ENCODE peak calls at places on chromosomes 11 and 22, in eight cellular contexts. T is lower lobe of right lung; H is ovary; G is heart left ventricle; Y is psoas muscle; X is SK-N-SH; L is CD4-positive, alpha-beta T cell; B is dorsolateral prefrontal cortex. E is an unnamed sample.

GRCh38 chr11:94792453-94792852 is 24.3 kb downstream of the AMOTL1 start:
- DNase-seq in T (no peak), L (no peak), X (no peak), H (no peak), Y (no peak), G (no peak), B (no peak), E (no peak)

GRCh38 chr11:92845390-92846185 is 123.9 kb upstream of the MTNR1B start:
- DNase-seq in X (peak), G (no peak), T (no peak), B (no peak), H (no peak), L (no peak), Y (no peak), E (no peak)

GRCh38 chr22:19641254-19641982 is 72.9 kb upstream of the SEPTIN5 start:
- DNase-seq in H (no peak), B (no peak), L (no peak), G (no peak), X (peak), Y (no peak), T (no peak), E (peak)

GRCh38 chr11:123187670-123188507 is 7.2 kb downstream of the CLMP start:
- DNase-seq in H (no peak), L (no peak), T (no peak), Y (no peak), G (no peak), X (no peak), B (peak), E (no peak)

GRCh38 chr11:78576549-78577097 is 2.0 kb upstream of the NARS2 start:
- DNase-seq in L (no peak), G (no peak), Y (no peak), X (no peak), B (no peak), H (no peak), T (no peak), E (no peak)

GRCh38 chr22:36862251-36863242 is 1.7 kb downstream of the NCF4 start:
- DNase-seq in X (no peak), G (peak), B (no peak), H (no peak), T (peak), Y (no peak), L (no peak), E (peak)

GRCh38 chr11:63609536-63609935 is 4.7 kb downstream of the PLAAT3 start:
- DNase-seq in T (no peak), L (no peak), B (no peak), Y (no peak), G (peak), H (no peak), X (peak), E (peak)

GRCh38 chr11:112925516-112926310 is 35.5 kb upstream of the NCAM1 start:
- DNase-seq in X (no peak), B (no peak), H (no peak), L (no peak), Y (no peak), T (no peak), G (no peak), E (no peak)

GRCh38 chr11:14539867-14540475 is 19.8 kb upstream of the PSMA1 start:
- DNase-seq in Y (no peak), H (no peak), B (peak), G (no peak), T (no peak), X (no peak), L (no peak), E (no peak)

GRCh38 chr11:36793542-36793926 is 195.5 kb upstream of the RAG2 start:
- DNase-seq in H (peak), X (peak), L (no peak), T (no peak), Y (no peak), G (no peak), B (no peak), E (no peak)

DNA sequence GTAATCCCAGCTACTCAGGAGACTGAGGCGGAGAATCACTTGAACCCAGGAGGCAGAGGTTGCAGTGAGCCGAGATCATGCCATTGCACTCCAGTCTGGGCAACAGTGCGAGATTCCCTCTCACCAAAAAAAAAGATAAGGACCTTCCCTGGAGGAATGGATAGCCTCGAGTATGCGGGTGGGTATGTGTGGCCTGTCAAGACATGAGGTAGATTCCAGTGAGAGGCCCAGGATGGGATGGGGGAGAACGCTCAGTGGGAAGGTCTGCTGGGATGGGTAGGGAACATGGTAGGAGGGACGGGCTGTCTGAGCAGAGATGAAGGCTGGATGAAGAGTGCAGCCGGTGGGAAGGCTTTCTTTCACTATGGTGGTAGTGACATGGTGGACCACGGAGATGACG is 39.0 kb upstream of the YWHAH start:
- DNase-seq in H (no peak), G (no peak), Y (no peak), T (no peak), L (no peak), X (no peak), B (no peak), E (no peak)
- TF ChIP-seq CTCF in H (no peak), G (no peak), Y (no peak), T (no peak), L (no peak), X (no peak), B (no peak), E (no peak)

DNA sequence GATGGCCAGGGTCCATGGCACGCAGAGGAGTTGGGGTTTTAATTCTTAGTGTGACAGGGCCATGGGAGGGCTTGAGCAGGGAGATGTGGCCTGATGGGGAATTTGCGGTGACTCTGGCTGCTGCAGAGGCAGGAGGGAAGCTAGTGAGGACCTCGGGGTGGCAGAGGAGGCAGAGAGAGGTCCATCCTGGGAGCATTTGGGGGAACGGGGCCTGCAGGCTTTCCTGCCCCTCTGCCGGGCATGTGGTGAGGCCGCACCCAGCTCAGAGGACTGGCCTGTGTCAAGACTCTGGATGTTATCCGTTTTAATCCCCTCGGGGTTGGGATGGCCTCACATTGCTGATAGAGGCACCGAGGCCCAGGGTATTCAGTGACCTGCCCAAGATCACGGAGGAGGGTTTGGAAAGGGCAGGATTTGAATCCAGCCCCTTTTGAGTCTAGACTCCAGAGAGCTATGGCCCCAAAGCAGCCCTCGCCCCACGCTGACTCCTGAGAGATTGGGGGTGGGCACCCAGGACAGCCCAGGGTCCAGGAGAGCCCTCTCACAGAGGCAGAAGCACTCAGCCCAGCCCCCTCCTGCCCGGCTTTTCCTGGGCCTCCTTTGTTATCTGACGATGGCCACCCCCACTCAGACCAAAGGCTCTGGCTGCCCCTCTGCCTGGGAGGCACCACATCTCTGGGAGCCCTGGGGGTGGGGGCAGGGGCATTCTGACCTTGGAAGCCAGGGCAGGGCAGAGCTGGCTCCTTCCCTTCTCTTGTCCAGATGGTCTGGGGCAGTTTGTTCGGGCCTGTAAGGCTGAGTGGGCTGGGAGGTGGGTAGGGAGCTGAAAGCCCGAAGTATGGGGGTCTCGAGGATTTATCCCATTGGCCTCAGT is 13.9 kb downstream of the MGAT3 start:
- DNase-seq in T (no peak), L (no peak), G (no peak), B (no peak), Y (no peak), H (no peak), X (peak), E (no peak)
- H3K27ac ChIP-seq in T (peak), L (no peak), G (peak), B (peak), Y (peak), H (no peak), X (no peak), E (no peak)

GRCh38 chr11:107606122-107606521 is 15.2 kb downstream of the ELMOD1 start:
- DNase-seq in Y (no peak), G (no peak), B (no peak), H (no peak), X (peak), L (no peak), T (no peak), E (no peak)
- TF ChIP-seq CTCF in Y (no peak), G (no peak), B (no peak), H (no peak), X (no peak), L (no peak), T (no peak), E (no peak)

GRCh38 chr22:17952273-17952801 is 72.0 kb downstream of the MICAL3 start:
- DNase-seq in H (no peak), L (no peak), T (no peak), B (peak), G (no peak), Y (no peak), X (no peak), E (no peak)
- H3K27ac ChIP-seq in H (no peak), L (no peak), T (no peak), B (no peak), G (no peak), Y (no peak), X (no peak), E (no peak)

GRCh38 chr11:132035228-132035627 is 664.8 kb downstream of the NTM start:
- DNase-seq in T (no peak), G (no peak), X (no peak), Y (no peak), L (no peak), B (no peak), H (no peak), E (no peak)
- TF ChIP-seq CTCF in T (no peak), G (no peak), X (no peak), Y (no peak), L (no peak), B (no peak), H (no peak), E (no peak)

GRCh38 chr22:42719133-42719532 is 1.5 kb downstream of the A4GALT start:
- DNase-seq in X (no peak), H (no peak), L (no peak), B (no peak), Y (no peak), G (no peak), T (no peak), E (no peak)
- H3K27ac ChIP-seq in X (no peak), H (no peak), L (no peak), B (no peak), Y (peak), G (peak), T (peak), E (peak)

GRCh38 chr11:12235549-12235944 is 125.2 kb downstream of the MICAL2 start:
- DNase-seq in H (peak), G (no peak), Y (no peak), T (no peak), X (no peak), L (no peak), B (no peak), E (no peak)
- TF ChIP-seq CTCF in H (no peak), G (no peak), Y (no peak), T (no peak), X (no peak), L (no peak), B (no peak), E (no peak)

DNA sequence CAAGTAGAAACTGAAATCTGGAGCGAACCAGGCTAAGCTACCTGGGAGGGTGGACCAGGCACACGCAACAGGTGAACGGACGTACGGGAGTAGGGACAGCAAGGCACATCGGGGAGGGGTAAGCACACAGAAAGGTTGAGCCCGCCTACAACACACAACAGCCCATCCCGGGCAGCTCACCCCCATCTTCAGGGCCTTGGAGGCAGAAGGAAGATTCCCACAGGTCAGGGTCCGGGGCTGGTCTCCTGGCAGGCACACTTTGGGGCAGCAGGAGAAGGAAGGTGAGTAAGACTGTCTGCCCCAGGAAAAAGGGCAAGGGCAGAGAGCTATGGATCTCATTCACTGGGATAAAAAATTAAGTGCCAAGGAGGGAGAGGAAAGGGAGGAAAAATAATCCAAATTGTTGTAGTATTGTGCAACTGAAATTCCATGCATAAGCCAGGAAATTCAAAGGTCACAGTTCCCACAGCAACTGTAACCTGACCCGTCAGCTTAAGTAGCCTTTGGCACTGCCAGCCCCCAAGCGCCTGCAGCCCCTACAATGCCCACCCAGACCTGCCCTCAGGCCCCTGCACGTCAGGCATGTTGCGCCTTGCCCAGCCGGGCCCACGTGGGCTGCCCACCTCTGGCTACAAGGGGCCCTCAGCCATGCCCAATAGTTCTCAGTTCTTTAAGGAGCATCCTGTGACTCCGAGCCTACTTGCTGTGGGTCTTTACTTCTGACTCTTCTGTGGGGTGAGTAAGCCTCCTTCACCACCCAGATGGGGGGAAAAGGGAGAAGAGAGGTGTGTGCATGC is 51.8 kb downstream of the MICAL3 start:
- DNase-seq in T (no peak), G (no peak), L (no peak), B (no peak), Y (peak), X (no peak), H (peak), E (peak)
- H3K27ac ChIP-seq in T (no peak), G (no peak), L (no peak), B (no peak), Y (peak), X (peak), H (peak), E (peak)